ENCODE peak calls at places on chromosomes 11 and 22, in seven cellular contexts. N is glutamatergic neuron, Q is ovary, W is A549, X is psoas muscle, B is prostate gland, M is Caco-2. R is an unnamed sample.

GRCh38 chr11:95132956-95133355 is 43.3 kb downstream of the ENDOD1 start:
- DNase-seq in N (no peak), Q (no peak), W (no peak), X (no peak), B (no peak), M (no peak), R (no peak)

GRCh38 chr22:49358041-49358440 is 469.6 kb downstream of the BRD1 start:
- DNase-seq in N (no peak), Q (no peak), W (no peak), X (no peak), B (no peak), M (no peak), R (no peak)

GRCh38 chr11:64639885-64640284 is 48.9 kb downstream of the SLC22A12 start:
- DNase-seq in N (no peak), Q (no peak), W (no peak), X (no peak), B (no peak), M (no peak), R (no peak)

GRCh38 chr22:37904572-37905533 is 1.2 kb upstream of the MICALL1 start:
- DNase-seq in N (peak), Q (peak), W (peak), X (peak), B (no peak), M (peak), R (no peak)

GRCh38 chr11:75380716-75381420 is 18.4 kb upstream of the RPS3 start:
- DNase-seq in N (no peak), Q (no peak), W (peak), X (no peak), B (no peak), M (peak), R (no peak)

GRCh38 chr11:46281374-46281831 is 3.9 kb downstream of the CREB3L1 start:
- DNase-seq in N (no peak), Q (no peak), W (no peak), X (no peak), B (peak), M (no peak), R (no peak)

GRCh38 chr22:37777122-37777687 is 30.5 kb upstream of the GCAT start:
- DNase-seq in N (no peak), Q (peak), W (no peak), X (peak), B (peak), M (peak), R (no peak)

GRCh38 chr11:47186076-47186936 is at the start of gene PACSIN3:
- DNase-seq in N (peak), Q (peak), W (peak), X (peak), B (no peak), M (peak), R (peak)

GRCh38 chr11:72784662-72785061 is 9.2 kb downstream of the STARD10 start:
- DNase-seq in N (no peak), Q (no peak), W (no peak), X (no peak), B (no peak), M (no peak), R (no peak)

GRCh38 chr11:116580828-116581227 is 192.0 kb downstream of the BUD13 start:
- DNase-seq in N (peak), Q (no peak), W (no peak), X (no peak), B (no peak), M (no peak), R (no peak)

GRCh38 chr11:126148317-126148716 is 63.1 kb downstream of the RPUSD4 start:
- DNase-seq in N (no peak), Q (no peak), W (no peak), X (no peak), B (no peak), M (no peak), R (no peak)

GRCh38 chr11:106585061-106585460 is 433.2 kb downstream of the GUCY1A2 start:
- DNase-seq in N (no peak), Q (no peak), W (peak), X (no peak), B (no peak), M (peak), R (no peak)

GRCh38 chr22:46031066-46031465 is 54.1 kb upstream of the WNT7B start:
- DNase-seq in N (no peak), Q (peak), W (no peak), X (no peak), B (no peak), M (peak), R (no peak)

GRCh38 chr22:38826386-38826785 is 17.4 kb downstream of the NPTXR start:
- DNase-seq in N (no peak), Q (no peak), W (no peak), X (no peak), B (no peak), M (no peak), R (no peak)

DNA sequence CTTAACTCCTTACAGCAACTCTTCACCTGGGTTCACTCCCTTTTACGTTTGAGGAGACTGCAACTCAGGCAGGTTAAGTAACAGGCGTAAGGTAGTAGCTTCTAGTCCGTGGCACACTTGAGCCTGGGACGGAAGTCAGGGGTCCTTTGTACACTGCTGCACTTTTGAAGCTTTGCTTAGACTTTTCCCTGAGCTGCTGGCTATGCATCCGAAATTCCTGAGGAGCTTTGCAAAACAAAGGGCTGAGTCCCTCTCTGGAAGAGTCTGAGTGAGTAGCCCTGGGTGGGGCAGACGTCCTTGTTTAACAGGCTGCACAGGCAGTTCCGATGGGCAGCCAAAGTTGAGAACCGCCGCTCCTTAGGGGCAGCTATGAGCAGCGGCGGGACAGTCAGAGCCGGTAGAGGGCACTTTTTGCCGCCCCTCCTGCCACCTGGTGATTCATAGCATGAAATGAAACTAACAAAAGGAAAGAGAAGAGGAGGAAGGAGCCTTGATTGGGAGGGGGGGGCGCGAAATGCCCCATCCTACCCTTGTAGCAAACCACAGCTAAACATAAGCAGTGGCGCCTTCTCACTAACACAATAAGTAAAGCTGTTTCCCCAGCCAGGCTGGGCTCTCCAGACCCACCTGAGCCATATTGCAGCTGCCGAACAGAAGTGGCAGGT is 1.4 kb downstream of the TMEM109 start:
- DNase-seq in N (peak), Q (peak), W (peak), X (peak), B (peak), M (peak), R (no peak)
- TF ChIP-seq CTCF in N (no peak), Q (no peak), W (peak), X (peak), B (peak), M (no peak), R (peak)

GRCh38 chr11:60762851-60763691 is 6.4 kb downstream of the MS4A15 start:
- DNase-seq in N (no peak), Q (no peak), W (peak), X (no peak), B (no peak), M (no peak), R (no peak)
- TF ChIP-seq CTCF in N (peak), Q (no peak), W (peak), X (no peak), B (no peak), M (peak), R (peak)

GRCh38 chr11:10476927-10477689 is 22.0 kb downstream of the AMPD3 start:
- DNase-seq in N (no peak), Q (no peak), W (no peak), X (no peak), B (no peak), M (no peak), R (no peak)
- TF ChIP-seq CTCF in N (no peak), Q (no peak), W (no peak), X (no peak), B (no peak), M (no peak), R (no peak)

GRCh38 chr11:43557553-43558031 is 122.9 kb upstream of the HSD17B12 start:
- DNase-seq in N (no peak), Q (peak), W (no peak), X (no peak), B (no peak), M (no peak), R (no peak)
- TF ChIP-seq CTCF in N (no peak), Q (no peak), W (no peak), X (peak), B (no peak), M (no peak), R (peak)

DNA sequence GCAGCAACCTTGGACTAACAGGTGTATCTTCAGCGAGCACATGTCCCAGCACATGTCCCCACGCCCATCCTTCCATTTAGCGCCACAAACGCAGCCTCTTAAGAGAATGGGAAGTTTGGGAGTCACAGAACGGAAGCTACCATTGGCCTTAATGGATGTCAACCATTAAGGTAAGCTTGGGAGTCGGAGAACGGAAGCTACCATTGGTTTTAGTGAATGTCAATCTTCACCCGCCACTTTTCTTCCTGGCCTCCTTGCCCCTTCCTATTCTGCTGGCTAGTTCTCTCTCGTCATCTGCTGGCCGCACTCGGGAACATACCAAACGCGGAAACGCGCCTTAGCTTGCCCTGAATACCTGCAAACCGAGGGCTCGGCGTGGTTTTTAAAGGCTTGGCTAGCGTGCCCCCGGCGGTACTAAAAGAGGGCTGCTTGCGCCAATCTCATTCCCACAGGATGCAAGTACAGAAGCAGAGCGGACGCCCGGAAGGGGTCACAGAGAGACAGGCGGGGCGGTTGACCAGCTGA is 24.3 kb downstream of the GLYATL1 start:
- DNase-seq in N (peak), Q (no peak), W (peak), X (no peak), B (peak), M (no peak), R (peak)
- TF ChIP-seq CTCF in N (no peak), Q (no peak), W (no peak), X (no peak), B (peak), M (no peak), R (peak)

R was measured in progenitor cell of endocrine pancreas.